ENCODE peak calls at places on chromosomes 13 and 19, in four cellular contexts. One of them, this sample, is unnamed.

GRCh38 chr19:51573331-51573730 is 2.2 kb downstream of the ZNF175 start:
- DNase-seq in glutamatergic neuron: no peak
- DNase-seq in SHP77: no peak
- DNase-seq in HT-29: no peak
- DNase-seq in this sample: no peak

GRCh38 chr19:44647144-44647543 is 3.4 kb downstream of the PVR start:
- DNase-seq in glutamatergic neuron: no peak
- DNase-seq in SHP77: no peak
- DNase-seq in HT-29: no peak
- DNase-seq in this sample: no peak

GRCh38 chr13:41470187-41470586 is 12.8 kb downstream of the RGCC start:
- DNase-seq in glutamatergic neuron: no peak
- DNase-seq in SHP77: no peak
- DNase-seq in HT-29: no peak
- DNase-seq in this sample: no peak

GRCh38 chr13:41495044-41495443 is 37.7 kb downstream of the RGCC start:
- DNase-seq in glutamatergic neuron: no peak
- DNase-seq in SHP77: no peak
- DNase-seq in HT-29: no peak
- DNase-seq in this sample: no peak

GRCh38 chr13:52809310-52809769 is 39.1 kb downstream of the PCDH8 start:
- DNase-seq in glutamatergic neuron: peak
- DNase-seq in SHP77: peak
- DNase-seq in HT-29: peak
- DNase-seq in this sample: peak

GRCh38 chr19:10961073-10961762 is 388 bp downstream of the SMARCA4 start:
- DNase-seq in glutamatergic neuron: no peak
- DNase-seq in SHP77: no peak
- DNase-seq in HT-29: no peak
- DNase-seq in this sample: peak

GRCh38 chr13:41354416-41354815 is 43.3 kb downstream of the NAA16 start:
- DNase-seq in glutamatergic neuron: no peak
- DNase-seq in SHP77: no peak
- DNase-seq in HT-29: no peak
- DNase-seq in this sample: no peak

GRCh38 chr13:30308548-30308947 is 1.2 kb upstream of the KATNAL1 start:
- DNase-seq in glutamatergic neuron: no peak
- DNase-seq in SHP77: no peak
- DNase-seq in HT-29: no peak
- DNase-seq in this sample: no peak

GRCh38 chr19:18429717-18430416 is 8.1 kb downstream of the ISYNA1 start:
- DNase-seq in glutamatergic neuron: no peak
- DNase-seq in SHP77: no peak
- DNase-seq in HT-29: no peak
- DNase-seq in this sample: no peak

GRCh38 chr13:41751734-41752445 is 209.0 kb downstream of the VWA8 start:
- DNase-seq in glutamatergic neuron: no peak
- DNase-seq in SHP77: no peak
- DNase-seq in HT-29: no peak
- DNase-seq in this sample: no peak

GRCh38 chr19:9923440-9923839 is 12.9 kb downstream of the OLFM2 start:
- DNase-seq in glutamatergic neuron: no peak
- DNase-seq in SHP77: no peak
- DNase-seq in HT-29: no peak
- DNase-seq in this sample: no peak

GRCh38 chr13:93751117-93751516 is 524.5 kb downstream of the GPC6 start:
- DNase-seq in glutamatergic neuron: no peak
- DNase-seq in SHP77: no peak
- DNase-seq in HT-29: no peak
- DNase-seq in this sample: no peak

This sample was measured in NCI-H774.